ENCODE peak calls at places on chromosomes 7 and 10, in eight cellular contexts. One of them, this sample, is unnamed.

GRCh38 chr10:34710391-34710751 is 104.7 kb downstream of the PARD3 start:
- DNase-seq in brain microvascular endothelial cell: peak
- DNase-seq in T-helper 9 cell: no peak
- DNase-seq in SK-MEL-5: peak
- DNase-seq in CD8-positive, alpha-beta memory T cell: no peak
- DNase-seq in AG04450: no peak
- DNase-seq in activated CD4-positive, alpha-beta T cell treated with anti-CD3 and anti-CD28 coated beads, Interleukin-2, amount 50 U/mL, for 1 hour: no peak
- DNase-seq in bronchial epithelial cell: peak
- DNase-seq in this sample: no peak

GRCh38 chr7:48168159-48168558 is 3.1 kb upstream of the ABCA13 start:
- DNase-seq in brain microvascular endothelial cell: peak
- DNase-seq in T-helper 9 cell: no peak
- DNase-seq in SK-MEL-5: peak
- DNase-seq in CD8-positive, alpha-beta memory T cell: no peak
- DNase-seq in AG04450: no peak
- DNase-seq in activated CD4-positive, alpha-beta T cell treated with anti-CD3 and anti-CD28 coated beads, Interleukin-2, amount 50 U/mL, for 1 hour: no peak
- DNase-seq in bronchial epithelial cell: peak
- DNase-seq in this sample: no peak

GRCh38 chr10:114043532-114044250 is at the start of gene ADRB1:
- DNase-seq in brain microvascular endothelial cell: peak
- DNase-seq in T-helper 9 cell: no peak
- DNase-seq in SK-MEL-5: peak
- DNase-seq in CD8-positive, alpha-beta memory T cell: peak
- DNase-seq in AG04450: no peak
- DNase-seq in activated CD4-positive, alpha-beta T cell treated with anti-CD3 and anti-CD28 coated beads, Interleukin-2, amount 50 U/mL, for 1 hour: peak
- DNase-seq in bronchial epithelial cell: no peak
- DNase-seq in this sample: peak

GRCh38 chr7:81285142-81285871 is 366.5 kb upstream of the SEMA3C start:
- DNase-seq in brain microvascular endothelial cell: peak
- DNase-seq in T-helper 9 cell: no peak
- DNase-seq in SK-MEL-5: peak
- DNase-seq in CD8-positive, alpha-beta memory T cell: no peak
- DNase-seq in AG04450: peak
- DNase-seq in activated CD4-positive, alpha-beta T cell treated with anti-CD3 and anti-CD28 coated beads, Interleukin-2, amount 50 U/mL, for 1 hour: no peak
- DNase-seq in bronchial epithelial cell: peak
- DNase-seq in this sample: no peak

GRCh38 chr7:92691578-92691977 is 101.4 kb upstream of the FAM133B start:
- DNase-seq in brain microvascular endothelial cell: peak
- DNase-seq in T-helper 9 cell: no peak
- DNase-seq in SK-MEL-5: peak
- DNase-seq in CD8-positive, alpha-beta memory T cell: no peak
- DNase-seq in AG04450: peak
- DNase-seq in activated CD4-positive, alpha-beta T cell treated with anti-CD3 and anti-CD28 coated beads, Interleukin-2, amount 50 U/mL, for 1 hour: no peak
- DNase-seq in bronchial epithelial cell: peak
- DNase-seq in this sample: peak

GRCh38 chr7:74380720-74381119 is 73.0 kb upstream of the GTF2IRD1 start:
- DNase-seq in brain microvascular endothelial cell: no peak
- DNase-seq in T-helper 9 cell: no peak
- DNase-seq in SK-MEL-5: no peak
- DNase-seq in CD8-positive, alpha-beta memory T cell: no peak
- DNase-seq in AG04450: no peak
- DNase-seq in activated CD4-positive, alpha-beta T cell treated with anti-CD3 and anti-CD28 coated beads, Interleukin-2, amount 50 U/mL, for 1 hour: no peak
- DNase-seq in bronchial epithelial cell: no peak
- DNase-seq in this sample: no peak

GRCh38 chr10:93495654-93496321 is 624 bp upstream of the CEP55 start:
- DNase-seq in brain microvascular endothelial cell: peak
- DNase-seq in T-helper 9 cell: no peak
- DNase-seq in SK-MEL-5: peak
- DNase-seq in CD8-positive, alpha-beta memory T cell: peak
- DNase-seq in AG04450: no peak
- DNase-seq in activated CD4-positive, alpha-beta T cell treated with anti-CD3 and anti-CD28 coated beads, Interleukin-2, amount 50 U/mL, for 1 hour: peak
- DNase-seq in bronchial epithelial cell: peak
- DNase-seq in this sample: peak

GRCh38 chr7:154881046-154881445 is 121.9 kb downstream of the PAXIP1 start:
- DNase-seq in brain microvascular endothelial cell: no peak
- DNase-seq in T-helper 9 cell: no peak
- DNase-seq in SK-MEL-5: no peak
- DNase-seq in CD8-positive, alpha-beta memory T cell: no peak
- DNase-seq in AG04450: no peak
- DNase-seq in activated CD4-positive, alpha-beta T cell treated with anti-CD3 and anti-CD28 coated beads, Interleukin-2, amount 50 U/mL, for 1 hour: no peak
- DNase-seq in bronchial epithelial cell: no peak
- DNase-seq in this sample: no peak

GRCh38 chr10:13560597-13560996 is 26.2 kb upstream of the PRPF18 start:
- DNase-seq in brain microvascular endothelial cell: peak
- DNase-seq in T-helper 9 cell: no peak
- DNase-seq in SK-MEL-5: no peak
- DNase-seq in CD8-positive, alpha-beta memory T cell: no peak
- DNase-seq in AG04450: no peak
- DNase-seq in activated CD4-positive, alpha-beta T cell treated with anti-CD3 and anti-CD28 coated beads, Interleukin-2, amount 50 U/mL, for 1 hour: no peak
- DNase-seq in bronchial epithelial cell: no peak
- DNase-seq in this sample: no peak

GRCh38 chr10:75982611-75983369 is 551.4 kb downstream of the LRMDA start:
- DNase-seq in brain microvascular endothelial cell: no peak
- DNase-seq in T-helper 9 cell: no peak
- DNase-seq in SK-MEL-5: no peak
- DNase-seq in CD8-positive, alpha-beta memory T cell: no peak
- DNase-seq in AG04450: no peak
- DNase-seq in activated CD4-positive, alpha-beta T cell treated with anti-CD3 and anti-CD28 coated beads, Interleukin-2, amount 50 U/mL, for 1 hour: no peak
- DNase-seq in bronchial epithelial cell: peak
- DNase-seq in this sample: no peak

GRCh38 chr10:29961351-29961750 is 98.0 kb downstream of the JCAD start:
- DNase-seq in brain microvascular endothelial cell: no peak
- DNase-seq in T-helper 9 cell: no peak
- DNase-seq in SK-MEL-5: no peak
- DNase-seq in CD8-positive, alpha-beta memory T cell: no peak
- DNase-seq in AG04450: no peak
- DNase-seq in activated CD4-positive, alpha-beta T cell treated with anti-CD3 and anti-CD28 coated beads, Interleukin-2, amount 50 U/mL, for 1 hour: no peak
- DNase-seq in bronchial epithelial cell: no peak
- DNase-seq in this sample: no peak

This sample was measured in effector memory CD8-positive, alpha-beta T cell.